ENCODE peak calls at places on chromosomes 3 and 15, in four cellular contexts. I is H1, X is K562, N is WTC11. F is an unnamed sample.

GRCh38 chr3:61387817-61388216 is 136.6 kb upstream of the FHIT start:
- DNase-seq in N (no peak), I (no peak), X (no peak), F (no peak)

GRCh38 chr3:74613566-74613965 is 893 bp downstream of the CNTN3 start:
- DNase-seq in I (no peak), X (no peak), N (no peak), F (peak; percentile 29)

GRCh38 chr3:5428607-5429516 is 241.4 kb downstream of the EDEM1 start:
- DNase-seq in I (no peak), N (no peak), X (peak; percentile 92), F (no peak)

GRCh38 chr15:51879555-51879954 is 50.1 kb downstream of the TMOD3 start:
- DNase-seq in X (no peak), I (no peak), N (no peak), F (no peak)

GRCh38 chr15:100147828-100148227 is 193.9 kb downstream of the ADAMTS17 start:
- DNase-seq in N (no peak), X (no peak), I (no peak), F (no peak)

GRCh38 chr3:173397161-173398110 is at the start of gene NLGN1:
- DNase-seq in X (no peak), N (peak; percentile 75), I (peak; percentile 21), F (peak; percentile 78)

GRCh38 chr15:51322622-51323296 is 15.6 kb downstream of the CYP19A1 start:
- DNase-seq in X (no peak), N (no peak), I (no peak), F (no peak)

GRCh38 chr15:90126457-90127435 is 24.5 kb upstream of the IDH2 start:
- DNase-seq in I (no peak), X (no peak), N (peak; percentile 83), F (no peak)

GRCh38 chr15:28273468-28273867 is 48.5 kb downstream of the HERC2 start:
- DNase-seq in I (no peak), X (no peak), N (peak; percentile 39), F (no peak)

GRCh38 chr15:39887832-39888231 is 32.2 kb downstream of the GPR176 start:
- DNase-seq in I (no peak), X (no peak), N (no peak), F (no peak)

GRCh38 chr3:127484601-127485388 is 105.7 kb downstream of the TPRA1 start:
- DNase-seq in X (no peak), N (no peak), I (no peak), F (peak; percentile 58)

GRCh38 chr3:43236008-43236407 is 50.3 kb upstream of the SNRK start:
- DNase-seq in N (no peak), X (no peak), I (no peak), F (no peak)

GRCh38 chr15:92073044-92073785 is 219.7 kb downstream of the SLCO3A1 start:
- DNase-seq in X (no peak), N (no peak), I (no peak), F (no peak)

DNA sequence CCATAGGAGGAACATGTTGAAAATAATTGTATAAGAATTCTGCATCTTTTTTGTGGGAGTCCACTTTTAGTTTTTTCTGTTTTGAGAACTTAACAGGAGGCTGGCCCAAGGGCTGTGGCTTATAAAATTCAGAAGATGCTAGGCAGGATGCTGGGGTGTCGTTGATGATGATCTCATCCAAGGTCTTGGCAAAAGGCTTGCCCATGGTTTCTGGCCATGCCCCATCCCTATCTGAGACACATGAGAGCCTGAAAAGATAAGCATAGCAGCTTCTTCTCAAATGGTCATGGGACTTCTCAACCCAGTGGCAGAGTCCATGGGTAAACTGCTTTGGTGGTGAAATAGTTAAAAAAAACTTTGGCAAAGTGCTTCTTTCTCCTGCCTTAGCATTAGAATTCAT is 35.2 kb downstream of the CMSS1 start:
- DNase-seq in N (no peak), X (no peak), I (no peak), F (no peak)
- TF ChIP-seq TEAD4 in N (no peak), X (no peak), I (no peak), F (no peak)

DNA sequence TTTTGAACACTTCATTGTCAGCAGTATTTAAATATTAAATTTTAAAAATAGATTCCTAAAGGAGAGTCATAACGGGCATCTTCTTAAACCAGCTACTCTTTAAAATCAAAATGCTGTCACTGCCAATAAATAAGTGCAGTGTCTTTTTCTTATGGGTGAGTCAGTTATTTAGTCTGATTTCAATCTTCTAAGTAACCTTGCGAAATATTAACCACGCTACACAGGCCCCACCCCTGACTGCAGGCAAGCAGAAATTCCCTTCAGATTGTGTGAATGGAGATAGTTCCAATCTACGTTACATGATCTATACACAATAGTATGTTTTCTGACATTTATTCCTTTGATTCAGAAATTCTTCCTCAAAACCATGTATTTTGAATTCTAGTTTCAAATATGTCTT is 141.5 kb downstream of the GADL1 start:
- DNase-seq in I (no peak), X (no peak), N (no peak), F (no peak)
- TF ChIP-seq TEAD4 in I (no peak), X (no peak), N (no peak), F (no peak)

GRCh38 chr3:129504471-129505100 is 23.9 kb upstream of the RHO start:
- DNase-seq in N (no peak), X (no peak), I (no peak), F (no peak)

GRCh38 chr3:129505341-129505740 is 23.1 kb upstream of the RHO start:
- DNase-seq in X (no peak), N (no peak), I (no peak), F (no peak)

GRCh38 chr3:129501630-129502029 is 26.8 kb upstream of the RHO start:
- DNase-seq in I (no peak), N (no peak), X (no peak), F (no peak)

GRCh38 chr3:129502641-129503386 is 25.6 kb upstream of the RHO start:
- DNase-seq in X (no peak), I (no peak), N (no peak), F (no peak)

DNA sequence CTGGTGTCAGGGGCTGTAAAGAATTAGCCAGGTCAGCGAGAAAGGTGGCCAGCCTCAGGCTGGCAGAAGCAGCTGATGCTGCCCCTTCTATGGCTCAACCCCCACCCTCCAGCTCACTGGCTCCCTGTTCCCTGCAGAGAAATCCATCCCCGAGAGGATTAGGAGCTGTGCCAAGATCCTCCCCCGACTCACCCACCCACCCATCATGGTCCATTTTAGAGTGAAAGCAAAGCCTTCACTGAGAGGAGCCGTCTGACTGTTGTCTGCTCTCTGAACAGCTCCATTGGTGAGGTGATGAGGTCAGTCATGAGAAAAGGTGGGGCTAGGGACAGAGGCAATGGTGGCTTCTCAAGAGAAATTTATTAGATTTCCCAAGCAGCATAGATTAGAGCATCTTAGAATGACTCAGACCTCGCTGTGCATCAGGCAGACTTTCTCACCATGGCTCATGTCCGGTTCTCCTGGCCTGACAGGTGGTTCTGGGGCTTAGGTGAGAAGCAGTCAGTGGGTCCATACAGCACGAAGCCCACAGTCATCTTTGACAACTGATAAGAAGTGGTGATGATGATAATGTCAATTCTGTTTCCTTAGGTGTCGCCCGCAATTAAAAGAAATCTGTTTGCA is 24.9 kb upstream of the RHO start:
- DNase-seq in X (no peak), I (no peak), N (no peak), F (no peak)
- TF ChIP-seq TEAD4 in X (no peak), I (no peak), N (no peak), F (no peak)

DNA sequence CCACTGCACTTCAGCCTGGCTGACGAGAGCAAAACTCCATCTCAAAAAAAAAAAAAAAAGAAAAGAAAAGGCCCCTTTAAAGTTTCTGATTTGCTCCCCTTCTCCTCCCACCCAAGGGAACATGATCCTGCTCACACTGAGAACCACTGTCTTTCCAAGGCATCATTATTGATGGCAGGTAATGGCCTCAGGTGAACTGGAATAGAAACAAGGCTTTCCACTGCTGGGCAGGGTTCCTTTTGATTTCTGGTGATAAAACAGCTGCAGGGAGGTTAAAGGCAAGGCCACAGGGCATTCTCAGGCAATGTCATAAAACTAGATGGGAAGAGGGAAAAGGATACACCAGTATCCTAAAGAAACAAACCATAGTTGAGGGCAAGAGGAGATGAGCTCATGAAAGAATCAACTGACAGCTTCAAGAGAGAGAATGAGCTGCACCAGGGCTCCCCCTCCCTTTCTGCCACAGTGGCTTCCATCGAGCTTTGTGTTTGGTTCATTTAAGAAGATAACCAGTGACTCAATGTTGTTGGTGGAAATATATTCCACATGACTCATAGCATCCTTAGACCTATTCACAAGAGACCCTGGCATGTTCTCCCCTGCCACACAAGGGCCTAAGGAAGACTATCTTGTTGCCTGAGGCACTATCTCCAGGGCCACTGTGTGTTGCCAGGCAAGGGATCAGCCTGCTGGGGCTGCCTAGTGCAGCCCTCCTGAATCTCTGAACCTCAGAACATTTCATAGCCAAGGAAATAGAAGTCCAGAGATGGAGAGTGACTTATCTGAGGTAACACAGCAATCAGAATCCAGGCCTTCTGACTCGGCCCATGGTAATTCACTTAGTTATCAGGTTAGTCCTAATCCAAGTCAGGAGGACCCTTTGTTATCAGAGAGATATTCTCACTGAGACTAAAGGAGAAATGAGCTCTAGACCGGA is 86.5 kb downstream of the WDR76 start:
- DNase-seq in I (peak; percentile 21), N (no peak), X (no peak), F (no peak)
- TF ChIP-seq TEAD4 in I (no peak), N (no peak), X (no peak), F (peak; percentile 84)